ENCODE peak calls at places on chromosome 11, in seven cellular contexts. P is NCI-H460, T is kidney glomerular epithelial cell, N is NCI-H1417, A is Kasumi-1, G is mucosa of gallbladder, E is esophagus squamous epithelium. B is an unnamed sample.

GRCh38 chr11:61752117-61752924 is at the start of gene MYRF:
- DNase-seq in P (peak; percentile 34), T (no peak), N (peak; percentile 19), A (peak; percentile 32), G (peak; percentile 52), E (no peak), B (peak; percentile 80)

GRCh38 chr11:93330446-93330984 is at the start of gene DEUP1:
- DNase-seq in P (no peak), T (no peak), N (peak; percentile 59), A (no peak), G (peak; percentile 59), E (no peak), B (peak; percentile 59)

GRCh38 chr11:3223932-3224729 is 5.5 kb upstream of the MRGPRG start:
- DNase-seq in P (no peak), T (no peak), N (no peak), A (no peak), G (no peak), E (no peak), B (peak; percentile 25)

GRCh38 chr11:120344302-120345004 is 8.2 kb downstream of the ARHGEF12 start:
- DNase-seq in P (no peak), T (peak; percentile 46), N (no peak), A (peak; percentile 82), G (peak; percentile 35), E (no peak), B (no peak)

GRCh38 chr11:42234381-42235035 is 775.1 kb upstream of the LRRC4C start:
- DNase-seq in P (no peak), T (peak; percentile 33), N (no peak), A (no peak), G (no peak), E (no peak), B (no peak)

GRCh38 chr11:133930767-133931448 is 25.9 kb downstream of the IGSF9B start:
- DNase-seq in P (no peak), T (no peak), N (no peak), A (no peak), G (no peak), E (no peak), B (peak; percentile 76)

GRCh38 chr11:45933131-45933821 is 10.8 kb downstream of the LARGE2 start:
- DNase-seq in P (no peak), T (no peak), N (no peak), A (no peak), G (no peak), E (no peak), B (no peak)

GRCh38 chr11:106409201-106409600 is 331.7 kb downstream of the AASDHPPT start:
- DNase-seq in P (no peak), T (no peak), N (no peak), A (no peak), G (no peak), E (no peak), B (no peak)

GRCh38 chr11:33347490-33348125 is 90.4 kb downstream of the HIPK3 start:
- DNase-seq in P (no peak), T (no peak), N (no peak), A (no peak), G (no peak), E (no peak), B (no peak)

GRCh38 chr11:94400839-94401772 is at the start of gene GPR83:
- DNase-seq in P (no peak), T (no peak), N (no peak), A (no peak), G (no peak), E (no peak), B (peak; percentile 75)

GRCh38 chr11:85748455-85748891 is 62.5 kb downstream of the SYTL2 start:
- DNase-seq in P (no peak), T (no peak), N (no peak), A (no peak), G (no peak), E (no peak), B (peak; percentile 52)

GRCh38 chr11:10451399-10452116 is 3.5 kb upstream of the AMPD3 start:
- DNase-seq in P (no peak), T (no peak), N (peak; percentile 94), A (no peak), G (no peak), E (no peak), B (no peak)

GRCh38 chr11:86624366-86624765 is 48.0 kb downstream of the ME3 start:
- DNase-seq in P (no peak), T (no peak), N (no peak), A (no peak), G (no peak), E (no peak), B (no peak)

GRCh38 chr11:77557553-77557952 is 32.2 kb upstream of the AQP11 start:
- DNase-seq in P (peak; percentile 14), T (no peak), N (peak; percentile 3), A (peak; percentile 17), G (no peak), E (no peak), B (peak; percentile 82)

GRCh38 chr11:46006418-46007070 is 84.1 kb downstream of the LARGE2 start:
- DNase-seq in P (peak; percentile 53), T (peak; percentile 65), N (peak; percentile 78), A (peak; percentile 76), G (peak; percentile 45), E (no peak), B (peak; percentile 93)

GRCh38 chr11:97140885-97141494 is 751.2 kb downstream of the JRKL start:
- DNase-seq in P (peak; percentile 32), T (peak; percentile 20), N (no peak), A (peak; percentile 13), G (no peak), E (no peak), B (peak; percentile 66)

GRCh38 chr11:36398261-36398953 is 102.3 kb downstream of the PRR5L start:
- DNase-seq in P (no peak), T (no peak), N (no peak), A (no peak), G (no peak), E (no peak), B (no peak)

GRCh38 chr11:15073361-15074205 is at the start of gene CALCB:
- DNase-seq in P (no peak), T (no peak), N (peak; percentile 61), A (no peak), G (no peak), E (no peak), B (peak; percentile 74)

GRCh38 chr11:44755553-44756505 is 29.1 kb downstream of the TSPAN18 start:
- DNase-seq in P (no peak), T (no peak), N (no peak), A (no peak), G (no peak), E (no peak), B (no peak)

GRCh38 chr11:14117632-14118031 is 155.1 kb downstream of the SPON1 start:
- DNase-seq in P (no peak), T (no peak), N (no peak), A (no peak), G (peak; percentile 43), E (no peak), B (no peak)

GRCh38 chr11:73716153-73717056 is 44.5 kb downstream of the RAB6A start:
- DNase-seq in P (no peak), T (no peak), N (no peak), A (peak; percentile 52), G (no peak), E (no peak), B (no peak)

GRCh38 chr11:66476841-66477251 is 3.4 kb upstream of the DPP3 start:
- DNase-seq in P (no peak), T (no peak), N (no peak), A (no peak), G (no peak), E (no peak), B (peak; percentile 61)

GRCh38 chr11:73242291-73243092 is 24.4 kb downstream of the P2RY2 start:
- DNase-seq in P (peak; percentile 64), T (peak; percentile 79), N (peak; percentile 53), A (peak; percentile 59), G (peak; percentile 71), E (no peak), B (peak; percentile 90)

GRCh38 chr11:1831338-1832180 is 3.2 kb upstream of the SYT8 start:
- DNase-seq in P (no peak), T (no peak), N (no peak), A (no peak), G (no peak), E (no peak), B (no peak)

GRCh38 chr11:119055901-119056300 is 1.1 kb downstream of the HYOU1 start:
- DNase-seq in P (no peak), T (peak; percentile 22), N (no peak), A (peak; percentile 63), G (no peak), E (no peak), B (peak; percentile 22)

GRCh38 chr11:115134886-115135285 is 369.3 kb downstream of the CADM1 start:
- DNase-seq in P (no peak), T (no peak), N (peak; percentile 86), A (no peak), G (no peak), E (no peak), B (no peak)

GRCh38 chr11:43687120-43687791 is 6.7 kb downstream of the HSD17B12 start:
- DNase-seq in P (no peak), T (no peak), N (no peak), A (peak; percentile 61), G (peak; percentile 11), E (no peak), B (peak; percentile 47)

GRCh38 chr11:125235006-125235405 is 70.5 kb downstream of the PKNOX2 start:
- DNase-seq in P (no peak), T (no peak), N (no peak), A (no peak), G (no peak), E (no peak), B (no peak)

GRCh38 chr11:75105462-75105925 is 8.8 kb upstream of the OR2AT4 start:
- DNase-seq in P (no peak), T (no peak), N (no peak), A (no peak), G (no peak), E (no peak), B (peak; percentile 84)

GRCh38 chr11:64854157-64854533 is 9.7 kb upstream of the CDC42BPG start:
- DNase-seq in P (no peak), T (no peak), N (no peak), A (no peak), G (no peak), E (no peak), B (no peak)

GRCh38 chr11:86244063-86244521 is 461 bp upstream of the EED start:
- DNase-seq in P (peak; percentile 72), T (peak; percentile 82), N (no peak), A (no peak), G (peak; percentile 89), E (no peak), B (peak; percentile 95)

GRCh38 chr11:3964056-3964455 is 108.6 kb downstream of the STIM1 start:
- DNase-seq in P (no peak), T (no peak), N (no peak), A (no peak), G (no peak), E (no peak), B (no peak)

GRCh38 chr11:121800704-121801516 is 315.1 kb downstream of the BLID start:
- DNase-seq in P (no peak), T (no peak), N (no peak), A (no peak), G (no peak), E (no peak), B (peak; percentile 93)

B was measured in GM23338.